ENCODE peak calls at places on chromosome 1, in nine cellular contexts. W is HT-29; S is stimulated activated CD8-positive, alpha-beta memory T cell treated with anti-CD3 and anti-CD28 coated beads, Interleukin-4, amount 100 ng/mL, for 48 hours; L is activated CD4-positive, alpha-beta T cell treated with anti-CD3 and anti-CD28 coated beads, Interleukin-2, amount 50 U/mL, for 24 hours; R is naive B cell; D is NCI-H1436 treated with DMSO at 0.1 percent for 48 hours; Y is progenitor cell of endocrine pancreas; X is endodermal cell; F is A172. J is an unnamed sample.

GRCh38 chr1:2229032-2229920 is 1.2 kb downstream of the SKI start:
- DNase-seq in R (peak; percentile 55), Y (no peak), F (no peak), L (no peak), D (no peak), X (peak; percentile 79), W (peak; percentile 65), S (peak; percentile 68), J (no peak)

GRCh38 chr1:45443580-45444446 is 47.1 kb downstream of the TESK2 start:
- DNase-seq in L (no peak), R (no peak), F (no peak), Y (no peak), D (no peak), S (no peak), W (no peak), X (no peak), J (no peak)

GRCh38 chr1:117623141-117623540 is 17.3 kb downstream of the TENT5C start:
- DNase-seq in W (no peak), L (no peak), Y (no peak), S (no peak), D (no peak), R (no peak), X (no peak), F (no peak), J (no peak)

GRCh38 chr1:59446257-59446901 is 149.5 kb downstream of the FGGY start:
- DNase-seq in L (no peak), F (peak; percentile 46), W (no peak), S (no peak), X (no peak), R (no peak), Y (no peak), D (no peak), J (no peak)

GRCh38 chr1:36411674-36412648 is 14.3 kb upstream of the LSM10 start:
- DNase-seq in Y (no peak), D (peak; percentile 31), L (no peak), F (peak; percentile 24), S (peak; percentile 65), R (no peak), X (peak; percentile 66), W (no peak), J (no peak)

GRCh38 chr1:19087737-19088594 is 122.1 kb downstream of the UBR4 start:
- DNase-seq in D (no peak), X (no peak), S (peak; percentile 35), F (no peak), Y (no peak), R (no peak), W (no peak), L (no peak), J (no peak)

GRCh38 chr1:66729130-66729922 is 22.9 kb upstream of the DYNLT5 start:
- DNase-seq in X (no peak), W (no peak), D (no peak), F (peak; percentile 31), Y (no peak), S (no peak), L (no peak), R (peak; percentile 5), J (no peak)

GRCh38 chr1:19455353-19455752 is 30.0 kb downstream of the CAPZB start:
- DNase-seq in X (peak; percentile 53), W (no peak), L (no peak), Y (no peak), F (no peak), D (no peak), S (no peak), R (no peak), J (no peak)

GRCh38 chr1:213154056-213154677 is 103.1 kb downstream of the RPS6KC1 start:
- DNase-seq in S (no peak), F (no peak), X (no peak), L (no peak), Y (no peak), R (no peak), D (no peak), W (no peak), J (no peak)

GRCh38 chr1:107877749-107878148 is 87.2 kb downstream of the VAV3 start:
- DNase-seq in R (no peak), X (no peak), F (no peak), Y (no peak), D (no peak), S (no peak), W (no peak), L (no peak), J (no peak)

GRCh38 chr1:24540906-24541710 is 14.8 kb upstream of the NCMAP start:
- DNase-seq in D (no peak), Y (no peak), W (peak; percentile 87), R (no peak), L (no peak), X (no peak), F (peak; percentile 22), S (peak; percentile 47), J (no peak)

GRCh38 chr1:5752715-5753330 is 239.4 kb downstream of the NPHP4 start:
- DNase-seq in W (no peak), F (no peak), Y (no peak), S (no peak), X (no peak), D (no peak), L (no peak), R (no peak), J (no peak)

GRCh38 chr1:89547563-89548485 is 23.2 kb downstream of the LRRC8B start:
- DNase-seq in S (no peak), L (no peak), D (no peak), R (no peak), Y (no peak), W (no peak), F (peak; percentile 30), X (no peak), J (no peak)

GRCh38 chr1:155127105-155127671 is 488 bp upstream of the EFNA1 start:
- DNase-seq in Y (peak; percentile 25), D (no peak), X (peak; percentile 79), S (peak; percentile 42), L (no peak), F (peak; percentile 45), W (peak; percentile 79), R (no peak), J (no peak)

GRCh38 chr1:44254392-44254791 is 41.1 kb downstream of the DMAP1 start:
- DNase-seq in X (no peak), D (no peak), W (no peak), S (no peak), F (no peak), Y (no peak), R (no peak), L (no peak), J (no peak)

GRCh38 chr1:31571340-31572295 is 4.7 kb upstream of the TINAGL1 start:
- DNase-seq in D (no peak), X (peak; percentile 38), R (no peak), S (peak; percentile 4), Y (no peak), L (no peak), W (no peak), F (no peak), J (no peak)

GRCh38 chr1:184685116-184685515 is 69.5 kb downstream of the EDEM3 start:
- DNase-seq in F (no peak), Y (no peak), W (no peak), R (no peak), X (no peak), D (no peak), S (no peak), L (no peak), J (no peak)

GRCh38 chr1:67485046-67485811 is 55.0 kb upstream of the SERBP1 start:
- DNase-seq in R (no peak), W (no peak), X (no peak), D (no peak), L (no peak), Y (no peak), S (no peak), F (no peak), J (no peak)

GRCh38 chr1:6103111-6103853 is 57.6 kb downstream of the KCNAB2 start:
- DNase-seq in Y (no peak), F (no peak), L (no peak), D (no peak), S (no peak), R (no peak), X (no peak), W (no peak), J (no peak)

GRCh38 chr1:15816674-15817073 is 9.2 kb upstream of the UQCRHL start:
- DNase-seq in S (no peak), D (no peak), F (no peak), Y (no peak), W (no peak), R (no peak), X (no peak), L (no peak), J (no peak)

GRCh38 chr1:45103534-45103933 is 91.5 kb downstream of the UROD start:
- DNase-seq in S (no peak), R (no peak), Y (no peak), D (no peak), L (no peak), W (no peak), F (no peak), X (no peak), J (no peak)

GRCh38 chr1:15908597-15908996 is 61.1 kb downstream of the SPEN start:
- DNase-seq in L (no peak), Y (no peak), S (no peak), W (no peak), D (no peak), X (no peak), F (no peak), R (no peak), J (no peak)

GRCh38 chr1:205569411-205570172 is 62.2 kb downstream of the ELK4 start:
- DNase-seq in S (peak; percentile 19), W (no peak), D (no peak), Y (no peak), L (no peak), X (no peak), R (no peak), F (no peak), J (no peak)

GRCh38 chr1:27569088-27569459 is 34.9 kb downstream of the AHDC1 start:
- DNase-seq in W (peak; percentile 35), L (no peak), Y (no peak), D (no peak), R (no peak), X (no peak), F (no peak), S (no peak), J (no peak)

GRCh38 chr1:160866861-160867260 is 4.2 kb upstream of the CD244 start:
- DNase-seq in D (no peak), Y (no peak), W (no peak), X (no peak), F (no peak), R (no peak), S (no peak), L (no peak), J (no peak)

GRCh38 chr1:25673456-25673855 is 56.9 kb downstream of the MAN1C1 start:
- DNase-seq in F (no peak), S (no peak), L (no peak), D (no peak), W (no peak), X (no peak), R (no peak), Y (no peak), J (no peak)

GRCh38 chr1:161484613-161485012 is 20.6 kb upstream of the FCGR2A start:
- DNase-seq in F (no peak), R (no peak), W (peak; percentile 19), L (no peak), D (no peak), S (no peak), X (no peak), Y (no peak), J (no peak)

GRCh38 chr1:16215882-16216753 is 3.7 kb upstream of the ARHGEF19 start:
- DNase-seq in D (peak; percentile 83), F (no peak), W (peak; percentile 82), X (peak; percentile 99), S (peak; percentile 82), R (peak; percentile 39), Y (peak; percentile 82), L (no peak), J (peak; percentile 20)

GRCh38 chr1:202835548-202836072 is 24.9 kb downstream of the PCAT6 start:
- DNase-seq in R (no peak), D (no peak), X (peak; percentile 76), S (peak; percentile 32), Y (no peak), L (no peak), W (no peak), F (no peak), J (no peak)

GRCh38 chr1:24052119-24052695 is 59.7 kb downstream of the MYOM3 start:
- DNase-seq in X (no peak), D (no peak), L (no peak), S (no peak), R (no peak), W (no peak), Y (no peak), F (no peak), J (no peak)

GRCh38 chr1:46487818-46488218 is 1.8 kb upstream of the DMBX1 start:
- DNase-seq in F (no peak), R (no peak), S (peak; percentile 42), D (peak; percentile 39), Y (no peak), W (peak; percentile 53), L (no peak), X (peak; percentile 88), J (no peak)